ENCODE peak calls at places on chromosomes 11 and 22, in five cellular contexts. B is CD8-positive, alpha-beta T cell; P is DMS153; V is kidney epithelial cell; E is fibroblast of pulmonary artery. J is an unnamed sample.

GRCh38 chr11:34609850-34610249 is 11.0 kb upstream of the EHF start:
- DNase-seq in P (no peak), E (no peak), V (no peak), B (no peak), J (peak; percentile 13)

GRCh38 chr22:19679476-19680099 is 34.7 kb upstream of the SEPTIN5 start:
- DNase-seq in V (no peak), E (no peak), P (no peak), B (peak; percentile 49), J (no peak)

GRCh38 chr11:62879554-62879953 is 1.1 kb upstream of the SLC3A2 start:
- DNase-seq in V (no peak), B (no peak), E (peak; percentile 49), P (no peak), J (no peak)

GRCh38 chr11:3121931-3122774 is 43.0 kb downstream of the OSBPL5 start:
- DNase-seq in B (no peak), E (no peak), P (no peak), V (no peak), J (no peak)

GRCh38 chr22:28788601-28789000 is 11.8 kb downstream of the XBP1 start:
- DNase-seq in E (no peak), P (peak; percentile 15), B (no peak), V (no peak), J (no peak)

GRCh38 chr22:24427500-24428164 is at the start of gene ADORA2A:
- DNase-seq in E (no peak), P (no peak), B (peak; percentile 88), V (no peak), J (no peak)

GRCh38 chr11:47992959-47993820 is 12.8 kb downstream of the PTPRJ start:
- DNase-seq in B (no peak), E (peak; percentile 71), P (peak; percentile 51), V (peak; percentile 80), J (no peak)

GRCh38 chr11:132427611-132428010 is 1057.2 kb downstream of the NTM start:
- DNase-seq in V (no peak), E (peak; percentile 1), B (no peak), P (no peak), J (no peak)

GRCh38 chr11:118108513-118108912 is 21.8 kb upstream of the SMIM35 start:
- DNase-seq in E (no peak), B (no peak), V (no peak), P (no peak), J (no peak)

GRCh38 chr11:19187880-19188279 is 13.9 kb downstream of the CSRP3 start:
- DNase-seq in B (no peak), E (no peak), V (no peak), P (no peak), J (peak; percentile 46)

GRCh38 chr11:131749100-131749499 is 378.7 kb downstream of the NTM start:
- DNase-seq in V (no peak), E (peak; percentile 96), P (no peak), B (no peak), J (no peak)

GRCh38 chr11:105144887-105145286 is 5.3 kb upstream of the CARD18 start:
- DNase-seq in B (no peak), P (no peak), E (peak; percentile 66), V (peak; percentile 4), J (peak; percentile 62)

GRCh38 chr11:16195659-16196058 is 160.7 kb downstream of the SOX6 start:
- DNase-seq in P (no peak), B (no peak), E (peak; percentile 16), V (no peak), J (peak; percentile 8)

GRCh38 chr11:134144744-134145143 is 75.9 kb downstream of the JAM3 start:
- DNase-seq in V (no peak), P (no peak), B (no peak), E (peak; percentile 35), J (no peak)

GRCh38 chr11:124681421-124681820 is 7.7 kb downstream of the SPA17 start:
- DNase-seq in V (no peak), B (no peak), E (no peak), P (no peak), J (no peak)

GRCh38 chr11:106601637-106602297 is 416.5 kb downstream of the GUCY1A2 start:
- DNase-seq in B (no peak), V (no peak), P (no peak), E (no peak), J (no peak)

GRCh38 chr11:45669956-45670355 is 4.5 kb upstream of the CHST1 start:
- DNase-seq in B (no peak), V (no peak), E (no peak), P (no peak), J (no peak)

GRCh38 chr11:43508511-43508918 is 149.8 kb downstream of the TTC17 start:
- DNase-seq in V (no peak), P (no peak), E (peak; percentile 61), B (no peak), J (no peak)

GRCh38 chr11:61904539-61905048 is 12.8 kb downstream of the RAB3IL1 start:
- DNase-seq in V (no peak), E (no peak), P (peak; percentile 35), B (no peak), J (peak; percentile 72)

GRCh38 chr22:43743929-43744643 is 68.0 kb downstream of the EFCAB6 start:
- DNase-seq in V (no peak), P (no peak), E (no peak), B (no peak), J (no peak)

GRCh38 chr11:117600261-117600783 is 196.7 kb downstream of the DSCAML1 start:
- DNase-seq in P (peak; percentile 46), B (no peak), E (no peak), V (no peak), J (no peak)

GRCh38 chr11:16843307-16843706 is 104.9 kb downstream of the C11orf58 start:
- DNase-seq in B (no peak), V (no peak), P (peak; percentile 87), E (peak; percentile 14), J (peak; percentile 12)

GRCh38 chr11:2824851-2825250 is 60.7 kb downstream of the CDKN1C start:
- DNase-seq in V (no peak), E (no peak), P (no peak), B (no peak), J (no peak)

GRCh38 chr11:1349074-1349931 is 39.9 kb upstream of the TOLLIP start:
- DNase-seq in V (no peak), B (no peak), P (no peak), E (no peak), J (no peak)

GRCh38 chr11:17388609-17389204 is at the start of gene KCNJ11:
- DNase-seq in V (no peak), B (no peak), P (no peak), E (no peak), J (no peak)

GRCh38 chr11:118321386-118322082 is 17.0 kb downstream of the CD3E start:
- DNase-seq in V (no peak), B (no peak), P (no peak), E (no peak), J (peak; percentile 32)

GRCh38 chr11:15106201-15106965 is 8.3 kb upstream of the INSC start:
- DNase-seq in P (no peak), E (peak; percentile 50), B (no peak), V (peak; percentile 68), J (no peak)

J was measured in HepG2.